ENCODE peak calls at places on chromosomes 12 and 14, in five cellular contexts. One of them, this sample, is unnamed.

GRCh38 chr14:103886304-103887169 is 39.2 kb upstream of the PPP1R13B start:
- DNase-seq in breast epithelium: no peak
- DNase-seq in sigmoid colon: no peak
- DNase-seq in lung: no peak
- DNase-seq in heart right ventricle: no peak
- DNase-seq in this sample: peak; percentile 65

GRCh38 chr12:62846506-62846905 is 88.4 kb downstream of the PPM1H start:
- DNase-seq in sigmoid colon: no peak
- DNase-seq in breast epithelium: no peak
- DNase-seq in heart right ventricle: no peak
- DNase-seq in lung: no peak
- DNase-seq in this sample: no peak

GRCh38 chr14:104930526-104931322 is 6.0 kb downstream of the PLD4 start:
- DNase-seq in breast epithelium: peak; percentile 36
- DNase-seq in sigmoid colon: peak; percentile 60
- DNase-seq in lung: no peak
- DNase-seq in heart right ventricle: no peak
- DNase-seq in this sample: no peak

GRCh38 chr12:40198601-40199000 is 26.2 kb upstream of the LRRK2 start:
- DNase-seq in breast epithelium: no peak
- DNase-seq in sigmoid colon: no peak
- DNase-seq in lung: no peak
- DNase-seq in heart right ventricle: no peak
- DNase-seq in this sample: no peak

GRCh38 chr14:77622562-77622961 is 6.1 kb upstream of the SPTLC2 start:
- DNase-seq in lung: peak; percentile 73
- DNase-seq in sigmoid colon: no peak
- DNase-seq in heart right ventricle: no peak
- DNase-seq in breast epithelium: no peak
- DNase-seq in this sample: no peak

GRCh38 chr14:24255931-24256696 is 6.9 kb downstream of the TGM1 start:
- DNase-seq in lung: no peak
- DNase-seq in breast epithelium: no peak
- DNase-seq in heart right ventricle: no peak
- DNase-seq in sigmoid colon: no peak
- DNase-seq in this sample: no peak

GRCh38 chr12:19842116-19842515 is 402.8 kb downstream of the AEBP2 start:
- DNase-seq in lung: no peak
- DNase-seq in breast epithelium: no peak
- DNase-seq in sigmoid colon: no peak
- DNase-seq in heart right ventricle: no peak
- DNase-seq in this sample: no peak

GRCh38 chr14:84225243-84225642 is 1304.7 kb upstream of the FLRT2 start:
- DNase-seq in breast epithelium: no peak
- DNase-seq in heart right ventricle: peak; percentile 67
- DNase-seq in lung: peak; percentile 30
- DNase-seq in sigmoid colon: peak; percentile 91
- DNase-seq in this sample: no peak

GRCh38 chr12:89793946-89794345 is 85.3 kb upstream of the ATP2B1 start:
- DNase-seq in lung: no peak
- DNase-seq in breast epithelium: no peak
- DNase-seq in sigmoid colon: no peak
- DNase-seq in heart right ventricle: no peak
- DNase-seq in this sample: no peak

GRCh38 chr14:73850940-73851339 is 691 bp upstream of the PTGR2 start:
- DNase-seq in lung: no peak
- DNase-seq in breast epithelium: no peak
- DNase-seq in sigmoid colon: no peak
- DNase-seq in heart right ventricle: no peak
- DNase-seq in this sample: no peak

GRCh38 chr12:27355979-27356378 is 23.3 kb downstream of the BMAL2 start:
- DNase-seq in heart right ventricle: no peak
- DNase-seq in sigmoid colon: no peak
- DNase-seq in lung: no peak
- DNase-seq in breast epithelium: no peak
- DNase-seq in this sample: no peak

GRCh38 chr12:49824416-49824815 is 3.8 kb downstream of the NCKAP5L start:
- DNase-seq in lung: no peak
- DNase-seq in heart right ventricle: no peak
- DNase-seq in sigmoid colon: no peak
- DNase-seq in breast epithelium: no peak
- DNase-seq in this sample: no peak

GRCh38 chr14:100585448-100586152 is 1.6 kb downstream of the BEGAIN start:
- DNase-seq in heart right ventricle: no peak
- DNase-seq in sigmoid colon: peak; percentile 25
- DNase-seq in lung: no peak
- DNase-seq in breast epithelium: no peak
- DNase-seq in this sample: peak; percentile 57

GRCh38 chr12:124497658-124498057 is 69.8 kb downstream of the NCOR2 start:
- DNase-seq in sigmoid colon: peak; percentile 89
- DNase-seq in breast epithelium: no peak
- DNase-seq in lung: no peak
- DNase-seq in heart right ventricle: peak; percentile 83
- DNase-seq in this sample: no peak

GRCh38 chr14:105891631-105892452 is 365.5 kb downstream of the TMEM121 start:
- DNase-seq in lung: no peak
- DNase-seq in heart right ventricle: no peak
- DNase-seq in sigmoid colon: peak; percentile 61
- DNase-seq in breast epithelium: peak; percentile 33
- DNase-seq in this sample: peak; percentile 55

GRCh38 chr12:130633771-130634170 is 82.3 kb downstream of the RIMBP2 start:
- DNase-seq in breast epithelium: peak; percentile 47
- DNase-seq in lung: peak; percentile 37
- DNase-seq in sigmoid colon: peak; percentile 59
- DNase-seq in heart right ventricle: no peak
- DNase-seq in this sample: no peak

GRCh38 chr12:56129210-56129691 is 1.2 kb downstream of the ESYT1 start:
- DNase-seq in sigmoid colon: peak; percentile 88
- DNase-seq in lung: peak; percentile 64
- DNase-seq in heart right ventricle: peak; percentile 70
- DNase-seq in breast epithelium: peak; percentile 66
- DNase-seq in this sample: no peak

GRCh38 chr12:96240251-96240650 is 46.1 kb downstream of the ELK3 start:
- DNase-seq in sigmoid colon: peak; percentile 24
- DNase-seq in heart right ventricle: no peak
- DNase-seq in lung: no peak
- DNase-seq in breast epithelium: no peak
- DNase-seq in this sample: no peak

GRCh38 chr12:3309805-3310204 is 181.2 kb upstream of the PRMT8 start:
- DNase-seq in heart right ventricle: no peak
- DNase-seq in lung: no peak
- DNase-seq in breast epithelium: no peak
- DNase-seq in sigmoid colon: no peak
- DNase-seq in this sample: no peak

GRCh38 chr12:62631531-62632520 is 165.2 kb downstream of the MON2 start:
- DNase-seq in sigmoid colon: peak; percentile 81
- DNase-seq in heart right ventricle: peak; percentile 60
- DNase-seq in lung: peak; percentile 41
- DNase-seq in breast epithelium: peak; percentile 69
- DNase-seq in this sample: no peak

GRCh38 chr12:117580718-117581062 is 219.3 kb upstream of the NOS1 start:
- DNase-seq in sigmoid colon: peak; percentile 61
- DNase-seq in lung: no peak
- DNase-seq in heart right ventricle: peak; percentile 11
- DNase-seq in breast epithelium: no peak
- DNase-seq in this sample: no peak

GRCh38 chr14:29390046-29390841 is 537.4 kb downstream of the PRKD1 start:
- DNase-seq in sigmoid colon: no peak
- DNase-seq in heart right ventricle: no peak
- DNase-seq in breast epithelium: no peak
- DNase-seq in lung: no peak
- DNase-seq in this sample: no peak

GRCh38 chr14:83473416-83473815 is 1939.8 kb upstream of the SEL1L start:
- DNase-seq in sigmoid colon: no peak
- DNase-seq in breast epithelium: no peak
- DNase-seq in lung: no peak
- DNase-seq in heart right ventricle: no peak
- DNase-seq in this sample: no peak

GRCh38 chr12:71469235-71469873 is 29.8 kb downstream of the LGR5 start:
- DNase-seq in breast epithelium: no peak
- DNase-seq in lung: no peak
- DNase-seq in heart right ventricle: no peak
- DNase-seq in sigmoid colon: no peak
- DNase-seq in this sample: no peak

GRCh38 chr14:50527970-50528369 is 4.4 kb downstream of the MAP4K5 start:
- DNase-seq in lung: no peak
- DNase-seq in breast epithelium: no peak
- DNase-seq in sigmoid colon: no peak
- DNase-seq in heart right ventricle: no peak
- DNase-seq in this sample: no peak

GRCh38 chr14:77105118-77105517 is 7.1 kb downstream of the CIPC start:
- DNase-seq in breast epithelium: no peak
- DNase-seq in heart right ventricle: no peak
- DNase-seq in sigmoid colon: no peak
- DNase-seq in lung: no peak
- DNase-seq in this sample: no peak

GRCh38 chr12:59874781-59875180 is 279.0 kb downstream of the SLC16A7 start:
- DNase-seq in lung: no peak
- DNase-seq in breast epithelium: no peak
- DNase-seq in heart right ventricle: no peak
- DNase-seq in sigmoid colon: no peak
- DNase-seq in this sample: no peak

GRCh38 chr14:20494935-20495766 is 10.2 kb upstream of the RNASE10 start:
- DNase-seq in sigmoid colon: no peak
- DNase-seq in lung: no peak
- DNase-seq in heart right ventricle: no peak
- DNase-seq in breast epithelium: no peak
- DNase-seq in this sample: no peak

GRCh38 chr14:44788612-44789011 is 173.1 kb downstream of the KLHL28 start:
- DNase-seq in lung: no peak
- DNase-seq in sigmoid colon: no peak
- DNase-seq in heart right ventricle: no peak
- DNase-seq in breast epithelium: no peak
- DNase-seq in this sample: no peak

GRCh38 chr12:1837541-1838206 is 17.3 kb downstream of the LRTM2 start:
- DNase-seq in lung: no peak
- DNase-seq in sigmoid colon: peak; percentile 41
- DNase-seq in breast epithelium: no peak
- DNase-seq in heart right ventricle: no peak
- DNase-seq in this sample: peak; percentile 51

GRCh38 chr12:52364901-52365489 is 2.3 kb downstream of the KRT85 start:
- DNase-seq in lung: no peak
- DNase-seq in heart right ventricle: no peak
- DNase-seq in breast epithelium: no peak
- DNase-seq in sigmoid colon: no peak
- DNase-seq in this sample: no peak

GRCh38 chr12:2845280-2845679 is 10.4 kb upstream of the NRIP2 start:
- DNase-seq in breast epithelium: no peak
- DNase-seq in sigmoid colon: no peak
- DNase-seq in heart right ventricle: peak; percentile 50
- DNase-seq in lung: no peak
- DNase-seq in this sample: no peak

GRCh38 chr12:123363385-123363742 is 1.3 kb downstream of the SBNO1 start:
- DNase-seq in heart right ventricle: no peak
- DNase-seq in breast epithelium: no peak
- DNase-seq in sigmoid colon: no peak
- DNase-seq in lung: no peak
- DNase-seq in this sample: no peak

GRCh38 chr12:109888179-109889020 is 8.1 kb upstream of the GLTP start:
- DNase-seq in sigmoid colon: no peak
- DNase-seq in heart right ventricle: no peak
- DNase-seq in lung: no peak
- DNase-seq in breast epithelium: no peak
- DNase-seq in this sample: no peak

GRCh38 chr14:80475074-80475473 is 263.8 kb upstream of the DIO2 start:
- DNase-seq in heart right ventricle: no peak
- DNase-seq in breast epithelium: no peak
- DNase-seq in sigmoid colon: no peak
- DNase-seq in lung: no peak
- DNase-seq in this sample: no peak

GRCh38 chr14:52888839-52889838 is 61.7 kb downstream of the FERMT2 start:
- DNase-seq in sigmoid colon: no peak
- DNase-seq in lung: no peak
- DNase-seq in breast epithelium: no peak
- DNase-seq in heart right ventricle: no peak
- DNase-seq in this sample: no peak
- TF ChIP-seq CTCF in sigmoid colon: no peak
- TF ChIP-seq CTCF in lung: no peak
- TF ChIP-seq CTCF in breast epithelium: no peak
- TF ChIP-seq CTCF in heart right ventricle: no peak
- TF ChIP-seq CTCF in this sample: no peak

GRCh38 chr12:100329800-100330199 is 27.1 kb upstream of the SLC17A8 start:
- DNase-seq in lung: no peak
- DNase-seq in breast epithelium: no peak
- DNase-seq in heart right ventricle: no peak
- DNase-seq in sigmoid colon: no peak
- DNase-seq in this sample: no peak

GRCh38 chr12:100337299-100337698 is 19.6 kb upstream of the SLC17A8 start:
- DNase-seq in heart right ventricle: no peak
- DNase-seq in sigmoid colon: no peak
- DNase-seq in lung: no peak
- DNase-seq in breast epithelium: no peak
- DNase-seq in this sample: no peak

GRCh38 chr12:100332852-100333251 is 24.0 kb upstream of the SLC17A8 start:
- DNase-seq in lung: no peak
- DNase-seq in sigmoid colon: no peak
- DNase-seq in heart right ventricle: no peak
- DNase-seq in breast epithelium: no peak
- DNase-seq in this sample: no peak

GRCh38 chr12:100326208-100326607 is 30.7 kb upstream of the SLC17A8 start:
- DNase-seq in sigmoid colon: no peak
- DNase-seq in breast epithelium: no peak
- DNase-seq in heart right ventricle: no peak
- DNase-seq in lung: no peak
- DNase-seq in this sample: no peak

GRCh38 chr12:100331871-100332270 is 25.0 kb upstream of the SLC17A8 start:
- DNase-seq in breast epithelium: no peak
- DNase-seq in lung: no peak
- DNase-seq in sigmoid colon: no peak
- DNase-seq in heart right ventricle: no peak
- DNase-seq in this sample: no peak
- H3K36me3 ChIP-seq in breast epithelium: no peaks in the 10 kb centered on the region
- H3K36me3 ChIP-seq in lung: peaks cover 13% of the 10 kb centered on the region
- H3K36me3 ChIP-seq in sigmoid colon: peaks cover 68% of the 10 kb centered on the region
- H3K36me3 ChIP-seq in heart right ventricle: no peaks in the 10 kb centered on the region
- H3K36me3 ChIP-seq in this sample: peaks cover 67% of the 10 kb centered on the region

DNA sequence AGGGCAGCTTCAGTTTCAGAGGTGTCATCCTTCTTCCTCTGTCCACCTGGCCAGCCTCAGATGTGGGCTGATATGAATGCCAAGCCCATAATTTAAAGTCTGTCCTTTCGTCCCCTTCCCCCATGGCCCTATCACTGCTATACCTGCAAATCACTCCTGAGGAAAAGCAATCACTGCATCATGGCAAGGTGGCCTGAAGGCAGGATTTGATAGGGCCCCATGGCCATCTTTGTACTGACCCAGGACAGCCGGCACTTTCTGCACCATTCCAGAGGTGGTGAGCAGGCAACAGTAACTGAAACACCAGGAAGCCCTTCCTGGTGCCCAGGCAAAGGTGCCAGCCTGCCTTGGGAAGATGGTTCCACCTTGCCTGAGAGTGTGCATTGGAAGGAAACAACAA is 60.8 kb downstream of the ANO2 start:
- DNase-seq in breast epithelium: no peak
- DNase-seq in heart right ventricle: no peak
- DNase-seq in sigmoid colon: no peak
- DNase-seq in lung: no peak
- DNase-seq in this sample: no peak
- H3K4me1 ChIP-seq in breast epithelium: no peaks in the 10 kb centered on the region
- H3K4me1 ChIP-seq in heart right ventricle: no peaks in the 10 kb centered on the region
- H3K4me1 ChIP-seq in sigmoid colon: no peaks in the 10 kb centered on the region
- H3K4me1 ChIP-seq in lung: peaks cover 5% of the 10 kb centered on the region
- H3K4me1 ChIP-seq in this sample: no peaks in the 10 kb centered on the region

GRCh38 chr14:68297871-68298468 is 478.4 kb downstream of the RAD51B start:
- DNase-seq in heart right ventricle: no peak
- DNase-seq in lung: no peak
- DNase-seq in breast epithelium: no peak
- DNase-seq in sigmoid colon: no peak
- DNase-seq in this sample: no peak
- TF ChIP-seq CTCF in heart right ventricle: no peak
- TF ChIP-seq CTCF in lung: no peak
- TF ChIP-seq CTCF in breast epithelium: no peak
- TF ChIP-seq CTCF in sigmoid colon: no peak
- TF ChIP-seq CTCF in this sample: peak; percentile 33